ENCODE peak calls at places on chromosomes 6 and 20, in nine cellular contexts. Z, P, A, T, O, D, W, N and V are unnamed samples.

GRCh38 chr6:107062691-107063090 is 34.7 kb downstream of the MTRES1 start:
- DNase-seq in O (no peak), W (peak), N (no peak), A (no peak), P (no peak), T (no peak), Z (no peak), D (no peak), V (no peak)

GRCh38 chr20:60115452-60115851 is 157.2 kb downstream of the CDH26 start:
- DNase-seq in W (no peak), P (no peak), A (no peak), D (no peak), N (no peak), T (no peak), O (no peak), Z (no peak), V (no peak)

GRCh38 chr6:21024621-21025020 is 490.4 kb downstream of the CDKAL1 start:
- DNase-seq in D (no peak), N (no peak), Z (no peak), T (no peak), W (no peak), O (no peak), A (no peak), P (no peak), V (no peak)

GRCh38 chr6:2909718-2910117 is 6.6 kb upstream of the SERPINB9 start:
- DNase-seq in D (no peak), A (no peak), P (no peak), T (peak), N (no peak), O (no peak), W (no peak), Z (no peak), V (no peak)

GRCh38 chr6:145841668-145842067 is 27.1 kb upstream of the FBXO30 start:
- DNase-seq in Z (no peak), A (no peak), T (no peak), O (no peak), W (no peak), P (no peak), D (no peak), N (no peak), V (no peak)

GRCh38 chr20:16030253-16030652 is 543.0 kb downstream of the KIF16B start:
- DNase-seq in D (no peak), Z (no peak), T (no peak), N (no peak), O (no peak), P (no peak), A (no peak), W (no peak), V (no peak)

GRCh38 chr6:90110971-90111370 is 185.7 kb downstream of the BACH2 start:
- DNase-seq in W (no peak), D (no peak), Z (no peak), N (no peak), P (peak), T (no peak), O (no peak), A (no peak), V (no peak)

GRCh38 chr6:11989376-11989775 is 22.7 kb upstream of the HIVEP1 start:
- DNase-seq in A (no peak), D (no peak), O (no peak), W (no peak), T (peak), P (no peak), N (no peak), Z (no peak), V (no peak)

GRCh38 chr20:49508435-49509199 is 26.1 kb upstream of the KCNB1 start:
- DNase-seq in Z (peak), N (peak), D (peak), P (no peak), W (no peak), O (peak), T (peak), A (no peak), V (peak)

GRCh38 chr20:37711987-37712961 is 18.4 kb downstream of the CTNNBL1 start:
- DNase-seq in W (no peak), P (no peak), Z (no peak), D (no peak), T (no peak), O (no peak), N (no peak), A (no peak), V (no peak)

GRCh38 chr20:38270869-38271608 is 10.5 kb upstream of the KIAA1755 start:
- DNase-seq in Z (peak), W (peak), A (no peak), D (no peak), T (peak), P (no peak), O (no peak), N (no peak), V (no peak)

GRCh38 chr6:121216928-121217327 is 117.4 kb downstream of the TBC1D32 start:
- DNase-seq in Z (no peak), W (no peak), A (no peak), D (no peak), O (no peak), N (no peak), T (peak), P (no peak), V (no peak)

GRCh38 chr6:23601811-23602340 is 524.1 kb upstream of the NRSN1 start:
- DNase-seq in N (no peak), Z (peak), A (no peak), O (no peak), D (no peak), W (no peak), P (no peak), T (peak), V (no peak)

GRCh38 chr20:57693670-57694329 is 16.0 kb downstream of the PMEPA1 start:
- DNase-seq in P (no peak), W (no peak), Z (no peak), T (no peak), O (no peak), D (no peak), N (no peak), A (no peak), V (no peak)

GRCh38 chr6:80553071-80553740 is 446.7 kb downstream of the BCKDHB start:
- DNase-seq in Z (no peak), P (no peak), W (no peak), N (no peak), A (no peak), D (no peak), T (no peak), O (no peak), V (no peak)

GRCh38 chr20:3911956-3912355 is 22.8 kb downstream of the PANK2 start:
- DNase-seq in T (no peak), N (no peak), P (no peak), D (no peak), W (no peak), O (peak), A (no peak), Z (no peak), V (peak)